ENCODE peak calls at places on chromosomes 3 and 15, in seven cellular contexts. Q is stimulated activated CD4-positive, alpha-beta T cell treated with anti-CD3 and anti-CD28 coated beads, Interleukin-1b, Interleukin-23, amount 100 ng/mL, for 4 hours; F is GM06990; G is mucosa of gallbladder; N is ELF-1; R is mesendoderm; Z is activated CD4-positive, alpha-beta T cell treated with anti-CD3 and anti-CD28 coated beads for 1 hour. L is an unnamed sample.
A peak's percentile ranks its signal among the peaks of the same experiment; 100 is the strongest.

GRCh38 chr3:141789281-141789680 is 26.1 kb downstream of the GRK7 start:
- DNase-seq in R (peak; percentile 61), Q (no peak), G (no peak), Z (no peak), F (no peak), N (no peak), L (no peak)

GRCh38 chr15:91821458-91821857 is 32.0 kb upstream of the SLCO3A1 start:
- DNase-seq in R (no peak), G (no peak), N (no peak), Z (no peak), F (no peak), Q (no peak), L (no peak)

GRCh38 chr3:109927161-109927560 is 589.8 kb upstream of the DPPA4 start:
- DNase-seq in Q (no peak), N (no peak), Z (no peak), F (no peak), G (no peak), R (peak; percentile 80), L (peak; percentile 79)

GRCh38 chr15:36232491-36232890 is 346.9 kb upstream of the CDIN1 start:
- DNase-seq in Q (no peak), G (no peak), R (peak; percentile 94), N (peak; percentile 14), Z (no peak), F (no peak), L (no peak)

GRCh38 chr3:140529558-140529957 is 148.3 kb upstream of the TRIM42 start:
- DNase-seq in Q (no peak), F (no peak), G (no peak), Z (no peak), N (no peak), R (no peak), L (no peak)

GRCh38 chr15:71114887-71115566 is at the start of gene THSD4:
- DNase-seq in F (peak; percentile 77), G (peak; percentile 65), N (peak; percentile 90), Q (peak; percentile 49), Z (peak; percentile 19), R (peak; percentile 90), L (peak; percentile 94)

GRCh38 chr15:67783303-67783702 is 42.0 kb upstream of the SKOR1 start:
- DNase-seq in F (peak; percentile 70), R (no peak), G (no peak), Q (no peak), Z (peak; percentile 28), N (no peak), L (no peak)

GRCh38 chr3:84965141-84965540 is 6.4 kb downstream of the CADM2 start:
- DNase-seq in G (no peak), R (peak; percentile 96), F (no peak), Z (no peak), Q (no peak), N (peak; percentile 20), L (peak; percentile 75)

GRCh38 chr3:141076821-141077571 is 25.8 kb downstream of the SPSB4 start:
- DNase-seq in Z (no peak), R (peak; percentile 66), F (no peak), G (peak; percentile 32), N (peak; percentile 64), Q (no peak), L (peak; percentile 86)

GRCh38 chr3:113245775-113246174 is 34.4 kb downstream of the BOC start:
- DNase-seq in Z (no peak), F (no peak), R (no peak), G (no peak), N (no peak), Q (no peak), L (peak; percentile 36)

GRCh38 chr15:45147606-45148005 is 17.8 kb downstream of the DUOX1 start:
- DNase-seq in Z (no peak), F (no peak), G (no peak), N (no peak), Q (no peak), R (no peak), L (no peak)

GRCh38 chr3:10332481-10333358 is 11.8 kb upstream of the SEC13 start:
- DNase-seq in N (no peak), G (no peak), R (no peak), F (no peak), Q (no peak), Z (no peak), L (no peak)

GRCh38 chr15:32098033-32098432 is 67.7 kb downstream of the CHRNA7 start:
- DNase-seq in N (no peak), F (no peak), R (no peak), Z (no peak), Q (no peak), G (peak; percentile 24), L (no peak)

GRCh38 chr3:194562986-194563385 is 70.2 kb downstream of the TMEM44 start:
- DNase-seq in N (no peak), F (no peak), Z (no peak), G (no peak), Q (no peak), R (no peak), L (no peak)

GRCh38 chr15:52668133-52668532 is 11.1 kb downstream of the ATOSA start:
- DNase-seq in N (no peak), Q (no peak), Z (no peak), R (no peak), F (no peak), G (no peak), L (no peak)

GRCh38 chr15:68252925-68253534 is 23.5 kb upstream of the CLN6 start:
- DNase-seq in R (peak; percentile 75), Z (no peak), F (peak; percentile 15), Q (no peak), G (peak; percentile 51), N (no peak), L (no peak)

GRCh38 chr15:92801412-92801773 is 98.7 kb upstream of the CHD2 start:
- DNase-seq in G (no peak), Z (no peak), F (no peak), N (peak; percentile 69), Q (no peak), R (peak; percentile 69), L (peak; percentile 93)

GRCh38 chr15:100713163-100713867 is 110.9 kb downstream of the ASB7 start:
- DNase-seq in Z (no peak), N (no peak), R (peak; percentile 66), G (peak; percentile 90), Q (no peak), F (no peak), L (peak; percentile 86)

GRCh38 chr3:98978068-98978811 is 76.7 kb upstream of the DCBLD2 start:
- DNase-seq in N (no peak), G (no peak), F (no peak), Z (no peak), R (no peak), Q (no peak), L (no peak)

GRCh38 chr15:52485290-52485689 is 43.4 kb downstream of the MYO5A start:
- DNase-seq in Q (no peak), G (no peak), Z (no peak), N (no peak), F (no peak), R (no peak), L (no peak)

GRCh38 chr15:85541744-85542143 is 161.3 kb downstream of the AKAP13 start:
- DNase-seq in Z (no peak), R (peak; percentile 37), N (no peak), G (no peak), Q (no peak), F (peak; percentile 31), L (no peak)

GRCh38 chr15:44788748-44789147 is 52.4 kb downstream of the TRIM69 start:
- DNase-seq in Q (peak; percentile 26), R (no peak), F (no peak), N (no peak), G (no peak), Z (no peak), L (no peak)

GRCh38 chr15:34782901-34783300 is 12.4 kb downstream of the ACTC1 start:
- DNase-seq in Z (no peak), F (no peak), N (no peak), G (no peak), Q (no peak), R (no peak), L (no peak)

GRCh38 chr3:153768559-153769469 is 352.4 kb upstream of the ARHGEF26 start:
- DNase-seq in Q (no peak), R (peak; percentile 79), G (peak; percentile 51), N (peak; percentile 70), F (no peak), Z (peak; percentile 16), L (peak; percentile 68)

GRCh38 chr3:107956991-107957467 is 133.8 kb downstream of the CD47 start:
- DNase-seq in N (no peak), Q (no peak), F (no peak), G (peak; percentile 59), R (no peak), Z (no peak), L (peak; percentile 62)

GRCh38 chr3:186417791-186418190 is 55.8 kb upstream of the DGKG start:
- DNase-seq in G (no peak), N (no peak), F (no peak), Z (no peak), Q (no peak), R (no peak), L (peak; percentile 74)

GRCh38 chr15:93420050-93420452 is 331.0 kb upstream of the RGMA start:
- DNase-seq in Z (no peak), G (no peak), Q (no peak), N (no peak), F (no peak), R (peak; percentile 52), L (no peak)

GRCh38 chr15:51380999-51381806 is 39.7 kb downstream of the GLDN start:
- DNase-seq in G (peak; percentile 56), Z (no peak), R (peak; percentile 83), Q (no peak), F (no peak), N (peak; percentile 76), L (peak; percentile 77)

GRCh38 chr3:100533176-100533575 is 40.8 kb downstream of the TMEM45A start:
- DNase-seq in F (no peak), Q (no peak), N (peak; percentile 16), R (no peak), Z (no peak), G (no peak), L (peak; percentile 83)

GRCh38 chr15:25068696-25069095 is 113.9 kb downstream of the SNRPN start:
- DNase-seq in Z (no peak), R (no peak), Q (no peak), F (no peak), G (no peak), N (no peak), L (no peak)

GRCh38 chr3:36221975-36222374 is 158.3 kb upstream of the STAC start:
- DNase-seq in G (no peak), Z (no peak), Q (no peak), F (no peak), R (no peak), N (no peak), L (no peak)

L was measured in islet precursor cell.